ENCODE peak calls at places on chromosome 15, in eight cellular contexts. One of them, this sample, is unnamed.
A peak's percentile ranks its signal among the peaks of the same experiment; 100 is the strongest.

GRCh38 chr15:65361708-65362459 is 15.9 kb downstream of the IGDCC3 start:
- DNase-seq in stomach: no peak
- DNase-seq in right lobe of liver: no peak
- DNase-seq in HCT116: no peak
- DNase-seq in A673: no peak
- DNase-seq in AG04450: no peak
- DNase-seq in neural progenitor cell: no peak
- DNase-seq in breast epithelium: no peak
- DNase-seq in this sample: no peak

GRCh38 chr15:42605281-42605744 is 29.9 kb downstream of the STARD9 start:
- DNase-seq in stomach: no peak
- DNase-seq in breast epithelium: no peak
- DNase-seq in HCT116: no peak
- DNase-seq in neural progenitor cell: no peak
- DNase-seq in AG04450: no peak
- DNase-seq in right lobe of liver: no peak
- DNase-seq in A673: peak; percentile 61
- DNase-seq in this sample: no peak

GRCh38 chr15:84598993-84599392 is 1.8 kb upstream of the ZSCAN2 start:
- DNase-seq in AG04450: peak; percentile 20
- DNase-seq in neural progenitor cell: peak; percentile 60
- DNase-seq in stomach: peak; percentile 37
- DNase-seq in right lobe of liver: no peak
- DNase-seq in HCT116: peak; percentile 44
- DNase-seq in A673: peak; percentile 58
- DNase-seq in breast epithelium: no peak
- DNase-seq in this sample: no peak

GRCh38 chr15:24772709-24773373 is 97.3 kb downstream of the NPAP1 start:
- DNase-seq in neural progenitor cell: peak; percentile 92
- DNase-seq in right lobe of liver: peak; percentile 77
- DNase-seq in AG04450: peak; percentile 52
- DNase-seq in HCT116: no peak
- DNase-seq in A673: no peak
- DNase-seq in breast epithelium: peak; percentile 60
- DNase-seq in stomach: peak; percentile 64
- DNase-seq in this sample: no peak

GRCh38 chr15:100844167-100844566 is 35.5 kb upstream of the ALDH1A3 start:
- DNase-seq in right lobe of liver: no peak
- DNase-seq in HCT116: no peak
- DNase-seq in A673: no peak
- DNase-seq in stomach: no peak
- DNase-seq in AG04450: no peak
- DNase-seq in neural progenitor cell: no peak
- DNase-seq in breast epithelium: no peak
- DNase-seq in this sample: no peak

GRCh38 chr15:83475551-83475950 is 28.4 kb downstream of the SH3GL3 start:
- DNase-seq in stomach: no peak
- DNase-seq in A673: peak; percentile 36
- DNase-seq in AG04450: no peak
- DNase-seq in breast epithelium: no peak
- DNase-seq in HCT116: no peak
- DNase-seq in neural progenitor cell: no peak
- DNase-seq in right lobe of liver: no peak
- DNase-seq in this sample: no peak

GRCh38 chr15:40498418-40498817 is 27.6 kb downstream of the CHST14 start:
- DNase-seq in HCT116: no peak
- DNase-seq in A673: no peak
- DNase-seq in right lobe of liver: no peak
- DNase-seq in AG04450: peak; percentile 38
- DNase-seq in neural progenitor cell: no peak
- DNase-seq in breast epithelium: no peak
- DNase-seq in stomach: no peak
- DNase-seq in this sample: no peak

GRCh38 chr15:51600114-51600513 is 22.5 kb downstream of the DMXL2 start:
- DNase-seq in right lobe of liver: no peak
- DNase-seq in breast epithelium: no peak
- DNase-seq in HCT116: peak; percentile 91
- DNase-seq in AG04450: no peak
- DNase-seq in A673: no peak
- DNase-seq in neural progenitor cell: no peak
- DNase-seq in stomach: no peak
- DNase-seq in this sample: no peak

GRCh38 chr15:52019394-52020252 is 604 bp downstream of the MAPK6 start:
- DNase-seq in A673: peak; percentile 71
- DNase-seq in breast epithelium: peak; percentile 84
- DNase-seq in right lobe of liver: peak; percentile 94
- DNase-seq in neural progenitor cell: peak; percentile 93
- DNase-seq in AG04450: peak; percentile 77
- DNase-seq in HCT116: no peak
- DNase-seq in stomach: peak; percentile 89
- DNase-seq in this sample: peak; percentile 86

GRCh38 chr15:87940763-87941162 is 315.8 kb downstream of the NTRK3 start:
- DNase-seq in stomach: no peak
- DNase-seq in right lobe of liver: no peak
- DNase-seq in A673: no peak
- DNase-seq in HCT116: no peak
- DNase-seq in breast epithelium: no peak
- DNase-seq in AG04450: no peak
- DNase-seq in neural progenitor cell: no peak
- DNase-seq in this sample: no peak

GRCh38 chr15:25245801-25246622 is 192.8 kb downstream of the UBE3A start:
- DNase-seq in right lobe of liver: peak; percentile 27
- DNase-seq in breast epithelium: peak; percentile 38
- DNase-seq in AG04450: no peak
- DNase-seq in A673: no peak
- DNase-seq in neural progenitor cell: no peak
- DNase-seq in stomach: no peak
- DNase-seq in HCT116: no peak
- DNase-seq in this sample: no peak

GRCh38 chr15:33675246-33675645 is 293.1 kb upstream of the CHRM5 start:
- DNase-seq in breast epithelium: no peak
- DNase-seq in AG04450: no peak
- DNase-seq in neural progenitor cell: peak; percentile 74
- DNase-seq in HCT116: peak; percentile 26
- DNase-seq in A673: peak; percentile 65
- DNase-seq in stomach: no peak
- DNase-seq in right lobe of liver: no peak
- DNase-seq in this sample: no peak

GRCh38 chr15:73930790-73931281 is 4.6 kb downstream of the LOXL1 start:
- DNase-seq in breast epithelium: no peak
- DNase-seq in AG04450: no peak
- DNase-seq in HCT116: no peak
- DNase-seq in neural progenitor cell: no peak
- DNase-seq in A673: no peak
- DNase-seq in stomach: no peak
- DNase-seq in right lobe of liver: peak; percentile 34
- DNase-seq in this sample: no peak

GRCh38 chr15:52331490-52332240 is 36.1 kb upstream of the MYO5C start:
- DNase-seq in breast epithelium: no peak
- DNase-seq in neural progenitor cell: no peak
- DNase-seq in right lobe of liver: no peak
- DNase-seq in A673: peak; percentile 52
- DNase-seq in AG04450: no peak
- DNase-seq in HCT116: peak; percentile 10
- DNase-seq in stomach: peak; percentile 63
- DNase-seq in this sample: peak; percentile 50

DNA sequence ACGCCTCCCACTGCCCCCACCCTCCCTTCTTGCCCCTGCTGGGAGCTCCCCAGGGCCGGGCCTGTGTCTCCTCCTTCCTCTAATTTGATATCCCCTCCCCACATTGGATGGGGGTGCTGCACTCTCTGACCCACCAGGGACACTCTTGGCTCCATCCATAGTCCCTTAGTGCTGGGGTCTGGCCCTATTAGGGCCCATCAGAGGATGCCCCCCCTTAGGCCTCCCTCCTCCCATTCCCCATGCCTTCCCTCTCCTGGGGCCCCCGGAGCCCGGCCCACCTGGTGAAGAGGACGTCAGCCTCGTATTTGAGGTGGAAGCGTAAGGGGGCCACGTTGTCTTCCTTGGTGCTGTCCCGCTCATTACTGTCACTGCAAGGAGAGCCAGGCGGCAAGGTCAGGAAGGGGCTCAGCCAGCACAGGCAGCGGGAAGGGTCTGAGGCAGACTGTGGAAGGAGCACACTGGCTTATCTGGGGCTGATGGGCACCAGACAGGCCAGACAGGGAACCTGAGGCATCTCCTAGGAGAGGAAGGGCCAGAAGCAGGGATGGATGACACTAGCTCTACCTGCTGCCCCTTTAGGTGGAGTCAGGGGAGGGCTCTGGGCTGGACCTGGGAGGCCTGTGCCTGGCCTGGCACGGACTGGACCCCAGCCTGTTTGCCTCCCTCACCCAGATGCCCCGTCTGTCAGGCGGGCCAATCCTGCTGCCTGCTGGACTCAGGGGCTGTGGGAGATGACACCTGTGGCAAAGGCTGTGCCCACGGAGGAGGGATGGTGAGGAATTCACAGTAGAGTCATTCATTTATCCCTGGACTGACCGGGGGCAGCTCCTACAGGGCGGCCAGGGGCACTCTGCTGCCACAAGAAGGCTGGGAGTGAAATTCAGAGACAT is 36.2 kb downstream of the FEM1B start:
- DNase-seq in neural progenitor cell: no peak
- DNase-seq in HCT116: no peak
- DNase-seq in stomach: peak; percentile 16
- DNase-seq in A673: no peak
- DNase-seq in AG04450: no peak
- DNase-seq in right lobe of liver: no peak
- DNase-seq in breast epithelium: peak; percentile 31
- DNase-seq in this sample: peak; percentile 26
- H3K27ac ChIP-seq in neural progenitor cell: no peak overlapping the region
- H3K27ac ChIP-seq in HCT116: no peak overlapping the region
- H3K27ac ChIP-seq in stomach: no peak overlapping the region
- H3K27ac ChIP-seq in A673: no peak overlapping the region
- H3K27ac ChIP-seq in AG04450: no peak overlapping the region
- H3K27ac ChIP-seq in right lobe of liver: no peak overlapping the region
- H3K27ac ChIP-seq in breast epithelium: peak overlapping the region; percentile 29
- H3K27ac ChIP-seq in this sample: no peak overlapping the region

GRCh38 chr15:89578146-89578545 is 2.9 kb downstream of the TICRR start:
- DNase-seq in breast epithelium: no peak
- DNase-seq in right lobe of liver: no peak
- DNase-seq in AG04450: no peak
- DNase-seq in A673: no peak
- DNase-seq in neural progenitor cell: no peak
- DNase-seq in HCT116: no peak
- DNase-seq in stomach: no peak
- DNase-seq in this sample: no peak

GRCh38 chr15:89575146-89575655 is at the start of gene TICRR:
- DNase-seq in HCT116: peak; percentile 99
- DNase-seq in breast epithelium: peak; percentile 96
- DNase-seq in AG04450: peak; percentile 98
- DNase-seq in neural progenitor cell: peak; percentile 99
- DNase-seq in stomach: peak; percentile 96
- DNase-seq in right lobe of liver: peak; percentile 96
- DNase-seq in A673: peak; percentile 100
- DNase-seq in this sample: peak; percentile 98

GRCh38 chr15:89575656-89576416 is 567 bp downstream of the TICRR start:
- DNase-seq in stomach: no peak
- DNase-seq in A673: peak; percentile 42
- DNase-seq in neural progenitor cell: peak; percentile 51
- DNase-seq in HCT116: no peak
- DNase-seq in AG04450: no peak
- DNase-seq in breast epithelium: no peak
- DNase-seq in right lobe of liver: peak; percentile 63
- DNase-seq in this sample: peak; percentile 46

GRCh38 chr15:89577776-89578115 is 2.5 kb downstream of the TICRR start:
- DNase-seq in neural progenitor cell: no peak
- DNase-seq in right lobe of liver: no peak
- DNase-seq in breast epithelium: no peak
- DNase-seq in HCT116: no peak
- DNase-seq in A673: no peak
- DNase-seq in stomach: no peak
- DNase-seq in AG04450: no peak
- DNase-seq in this sample: no peak

GRCh38 chr15:89576417-89576773 is 1.1 kb downstream of the TICRR start:
- DNase-seq in stomach: no peak
- DNase-seq in A673: peak; percentile 7
- DNase-seq in neural progenitor cell: no peak
- DNase-seq in right lobe of liver: no peak
- DNase-seq in AG04450: no peak
- DNase-seq in breast epithelium: no peak
- DNase-seq in HCT116: no peak
- DNase-seq in this sample: no peak
- H3K4me3 ChIP-seq in stomach: no peak overlapping the region
- H3K4me3 ChIP-seq in A673: peak overlapping the region; percentile 82
- H3K4me3 ChIP-seq in neural progenitor cell: peak overlapping the region; percentile 83
- H3K4me3 ChIP-seq in right lobe of liver: no peak overlapping the region
- H3K4me3 ChIP-seq in AG04450: peak overlapping the region; percentile 77
- H3K4me3 ChIP-seq in breast epithelium: peak overlapping the region; percentile 84
- H3K4me3 ChIP-seq in HCT116: peak overlapping the region; percentile 97
- H3K4me3 ChIP-seq in this sample: peak overlapping the region; percentile 73

DNA sequence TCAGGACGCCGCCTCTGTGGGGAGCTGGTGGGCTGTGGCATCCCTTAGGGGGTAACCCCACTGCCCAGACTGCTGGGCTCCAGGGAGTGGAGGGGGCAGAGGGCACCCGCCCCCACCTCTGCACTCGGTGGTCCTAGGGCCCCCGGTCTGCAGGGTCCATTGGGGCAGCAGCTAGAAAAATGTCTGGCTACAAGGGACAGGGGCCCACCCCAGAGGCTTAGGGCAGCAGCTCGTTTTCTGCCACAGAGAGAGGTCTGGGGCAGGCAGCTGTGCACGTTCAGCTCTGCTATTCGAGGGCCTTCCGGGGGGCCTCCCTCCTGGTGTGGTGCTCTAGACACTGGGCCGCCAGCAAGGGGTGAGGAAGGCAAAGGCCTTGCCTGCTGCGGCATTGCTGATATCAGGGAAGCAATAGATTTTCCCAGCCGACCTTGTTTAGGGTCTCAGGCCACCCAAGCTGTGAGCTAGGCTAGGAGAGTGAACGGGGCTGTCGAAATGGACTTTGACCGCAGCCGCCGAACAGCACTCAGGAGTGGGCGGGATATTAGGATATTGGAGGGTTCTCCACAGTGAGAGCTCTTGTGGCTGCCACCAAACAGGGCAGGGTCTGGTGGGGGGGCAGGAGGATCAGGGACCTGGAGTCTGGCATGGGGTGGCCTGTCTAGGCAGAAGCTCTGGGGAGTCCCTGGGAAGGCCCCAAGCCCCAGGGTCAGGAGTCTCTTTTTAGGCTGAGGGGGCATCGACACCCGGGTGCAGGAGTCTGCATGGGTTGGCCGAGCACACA is 61.4 kb upstream of the KLF13 start:
- DNase-seq in stomach: peak; percentile 31
- DNase-seq in breast epithelium: peak; percentile 48
- DNase-seq in HCT116: no peak
- DNase-seq in A673: no peak
- DNase-seq in right lobe of liver: peak; percentile 71
- DNase-seq in neural progenitor cell: peak; percentile 9
- DNase-seq in AG04450: no peak
- DNase-seq in this sample: peak; percentile 40
- H3K27ac ChIP-seq in stomach: peak overlapping the region; percentile 94
- H3K27ac ChIP-seq in breast epithelium: no peak overlapping the region
- H3K27ac ChIP-seq in HCT116: no peak overlapping the region
- H3K27ac ChIP-seq in A673: no peak overlapping the region
- H3K27ac ChIP-seq in right lobe of liver: peak overlapping the region; percentile 94
- H3K27ac ChIP-seq in neural progenitor cell: no peak overlapping the region
- H3K27ac ChIP-seq in AG04450: no peak overlapping the region
- H3K27ac ChIP-seq in this sample: no peak overlapping the region

DNA sequence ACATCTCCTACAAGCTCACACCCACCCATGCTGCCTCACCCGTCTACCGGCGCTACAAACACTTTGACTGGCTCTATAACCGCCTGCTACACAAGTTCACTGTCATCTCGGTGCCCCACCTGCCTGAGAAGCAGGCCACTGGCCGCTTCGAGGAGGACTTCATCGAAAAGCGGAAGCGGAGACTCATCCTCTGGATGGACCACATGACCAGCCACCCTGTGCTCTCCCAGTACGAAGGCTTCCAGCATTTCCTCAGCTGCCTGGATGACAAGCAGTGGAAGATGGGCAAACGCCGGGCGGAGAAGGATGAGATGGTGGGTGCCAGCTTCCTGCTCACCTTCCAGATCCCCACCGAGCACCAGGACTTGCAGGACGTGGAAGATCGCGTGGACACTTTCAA is 2.1 kb downstream of the SNX33 start:
- DNase-seq in HCT116: no peak
- DNase-seq in stomach: no peak
- DNase-seq in right lobe of liver: no peak
- DNase-seq in neural progenitor cell: no peak
- DNase-seq in A673: no peak
- DNase-seq in AG04450: no peak
- DNase-seq in breast epithelium: no peak
- DNase-seq in this sample: no peak
- H3K4me3 ChIP-seq in HCT116: no peak overlapping the region
- H3K4me3 ChIP-seq in stomach: peak overlapping the region; percentile 83
- H3K4me3 ChIP-seq in right lobe of liver: no peak overlapping the region
- H3K4me3 ChIP-seq in neural progenitor cell: no peak overlapping the region
- H3K4me3 ChIP-seq in A673: no peak overlapping the region
- H3K4me3 ChIP-seq in AG04450: peak overlapping the region; percentile 90
- H3K4me3 ChIP-seq in breast epithelium: peak overlapping the region; percentile 90
- H3K4me3 ChIP-seq in this sample: no peak overlapping the region

This sample was measured in SJSA1.